ENCODE peak calls at places on chromosomes 3 and 15, in five cellular contexts. W, J, X, B and M are unnamed samples.

GRCh38 chr15:70023064-70023768 is 74.5 kb downstream of the TLE3 start:
- DNase-seq in W (no peak), J (peak), X (peak), B (no peak), M (peak)

GRCh38 chr3:42288385-42288784 is 22.4 kb upstream of the CCK start:
- DNase-seq in W (no peak), J (no peak), X (no peak), B (no peak), M (no peak)

GRCh38 chr3:35440826-35441225 is 198.5 kb upstream of the ARPP21 start:
- DNase-seq in W (no peak), J (no peak), X (no peak), B (no peak), M (no peak)

GRCh38 chr15:90178468-90179435 is 22.4 kb upstream of the SEMA4B start:
- DNase-seq in W (no peak), J (no peak), X (no peak), B (no peak), M (no peak)

GRCh38 chr3:16112910-16113504 is 61.5 kb upstream of the GALNT15 start:
- DNase-seq in W (no peak), J (peak), X (peak), B (no peak), M (no peak)

GRCh38 chr3:132290833-132291232 is 26.4 kb upstream of the ACP3 start:
- DNase-seq in W (no peak), J (peak), X (peak), B (no peak), M (peak)

GRCh38 chr3:21330293-21330692 is 420.7 kb downstream of the ZNF385D start:
- DNase-seq in W (no peak), J (no peak), X (no peak), B (no peak), M (peak)

GRCh38 chr3:158097571-158098553 is 8.4 kb downstream of the SHOX2 start:
- DNase-seq in W (peak), J (peak), X (peak), B (peak), M (peak)

GRCh38 chr3:34676431-34676830 is 878.0 kb downstream of the PDCD6IP start:
- DNase-seq in W (no peak), J (no peak), X (peak), B (no peak), M (no peak)

GRCh38 chr15:63598467-63599400 is 1.5 kb downstream of the FBXL22 start:
- DNase-seq in W (no peak), J (no peak), X (peak), B (no peak), M (no peak)

GRCh38 chr15:34753236-34753894 is 1.4 kb downstream of the GJD2 start:
- DNase-seq in W (peak), J (peak), X (peak), B (peak), M (peak)

GRCh38 chr3:16402451-16402850 is 111.0 kb downstream of the RFTN1 start:
- DNase-seq in W (no peak), J (peak), X (peak), B (no peak), M (no peak)

GRCh38 chr15:72342385-72342784 is 22.4 kb upstream of the CELF6 start:
- DNase-seq in W (no peak), J (peak), X (peak), B (peak), M (peak)

GRCh38 chr3:170641510-170642236 is 55.8 kb upstream of the SLC7A14 start:
- DNase-seq in W (no peak), J (peak), X (peak), B (no peak), M (no peak)

GRCh38 chr3:185766645-185767323 is 58.1 kb downstream of the IGF2BP2 start:
- DNase-seq in W (no peak), J (peak), X (no peak), B (no peak), M (peak)

GRCh38 chr3:53140575-53141467 is 10.6 kb upstream of the RFT1 start:
- DNase-seq in W (no peak), J (peak), X (peak), B (no peak), M (peak)

GRCh38 chr3:37400945-37401344 is 226.6 kb upstream of the LRRFIP2 start:
- DNase-seq in W (no peak), J (no peak), X (no peak), B (no peak), M (no peak)

GRCh38 chr3:126151562-126152302 is 28.7 kb downstream of the ALDH1L1 start:
- DNase-seq in W (no peak), J (no peak), X (no peak), B (no peak), M (peak)

GRCh38 chr15:43273243-43273642 is 6.5 kb upstream of the TGM5 start:
- DNase-seq in W (no peak), J (no peak), X (no peak), B (no peak), M (no peak)

GRCh38 chr3:156812521-156813335 is 13.4 kb upstream of the LEKR1 start:
- DNase-seq in W (no peak), J (peak), X (peak), B (no peak), M (peak)

GRCh38 chr3:127822166-127822835 is at the start of gene MGLL:
- DNase-seq in W (peak), J (peak), X (peak), B (no peak), M (peak)

GRCh38 chr3:5120446-5120845 is 1.6 kb upstream of the ARL8B start:
- DNase-seq in W (no peak), J (no peak), X (no peak), B (no peak), M (peak)

GRCh38 chr3:17634201-17634600 is 108.2 kb downstream of the TBC1D5 start:
- DNase-seq in W (no peak), J (no peak), X (no peak), B (no peak), M (no peak)

GRCh38 chr3:159252772-159253384 is 451.0 kb downstream of the MFSD1 start:
- DNase-seq in W (peak), J (peak), X (peak), B (no peak), M (no peak)

GRCh38 chr15:33293619-33294309 is 17.0 kb upstream of the RYR3 start:
- DNase-seq in W (no peak), J (no peak), X (no peak), B (no peak), M (peak)

DNA sequence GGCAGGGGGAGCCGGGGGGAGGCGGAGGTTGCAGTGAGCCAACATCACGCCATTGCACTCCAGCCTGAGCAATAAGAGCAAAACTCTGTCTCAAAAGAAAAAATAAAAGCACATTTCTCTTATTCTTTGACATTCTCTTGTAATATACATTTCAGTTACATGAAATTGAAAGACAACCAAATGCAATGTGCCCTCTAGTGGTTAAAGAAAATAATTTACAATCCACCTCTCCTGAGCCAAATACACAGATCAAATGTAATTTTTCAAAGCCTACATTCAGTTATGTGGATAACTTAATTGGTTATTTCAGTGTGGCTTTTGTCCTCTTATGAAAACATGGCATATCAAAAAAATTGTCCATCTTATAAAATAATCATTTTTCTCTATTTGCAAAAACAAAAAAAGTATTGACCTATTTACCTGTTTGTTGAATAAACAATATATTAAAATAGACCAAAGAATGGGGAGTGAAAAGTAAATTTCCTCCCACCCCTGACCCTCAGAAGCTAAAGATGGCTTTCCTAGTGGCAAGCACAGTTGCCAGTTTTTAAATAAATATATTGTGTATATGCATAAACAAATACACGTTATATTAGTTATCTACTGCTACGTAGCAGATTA is 14.2 kb upstream of the U2SURP start:
- DNase-seq in W (no peak), J (peak), X (peak), B (no peak), M (no peak)
- H3K4me3 ChIP-seq in W (no peak), J (no peak), X (no peak), B (no peak), M (no peak)

GRCh38 chr15:81309647-81310460 is 14.1 kb downstream of the STARD5 start:
- DNase-seq in W (no peak), J (no peak), X (no peak), B (no peak), M (no peak)

GRCh38 chr15:81310480-81310879 is 13.5 kb downstream of the STARD5 start:
- DNase-seq in W (no peak), J (no peak), X (no peak), B (no peak), M (no peak)

GRCh38 chr15:81312790-81313543 is 11.0 kb downstream of the STARD5 start:
- DNase-seq in W (no peak), J (peak), X (peak), B (no peak), M (peak)

GRCh38 chr15:81313686-81314085 is 10.3 kb downstream of the STARD5 start:
- DNase-seq in W (no peak), J (peak), X (no peak), B (no peak), M (peak)

GRCh38 chr15:81311834-81312459 is 12.0 kb downstream of the STARD5 start:
- DNase-seq in W (no peak), J (peak), X (no peak), B (no peak), M (peak)
- H3K4me2 ChIP-seq in W (no peak), J (no peak), X (no peak), B (no peak), M (no peak)

GRCh38 chr15:23912191-23912590 is 225.1 kb upstream of the NDN start:
- DNase-seq in W (peak), J (no peak), X (no peak), B (peak), M (no peak)

DNA sequence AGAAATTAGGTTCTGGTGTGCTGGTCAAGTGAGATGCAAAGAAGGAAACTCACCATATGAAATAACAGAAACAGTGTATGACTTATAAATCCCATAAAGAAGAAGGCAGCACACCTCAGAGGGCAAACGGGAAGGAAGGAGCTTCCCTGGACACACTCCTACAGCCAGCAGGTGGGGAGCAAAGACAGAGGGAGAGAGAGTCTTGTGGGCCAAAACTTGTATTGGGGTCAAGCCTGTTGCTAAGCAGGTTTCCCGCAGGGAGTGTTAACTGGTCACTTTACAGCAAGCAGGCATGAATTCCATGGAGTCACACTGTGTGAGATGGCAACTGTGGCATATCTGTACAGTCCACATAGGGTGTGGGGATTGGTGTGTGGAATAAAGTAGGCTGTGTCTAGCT is 222.9 kb upstream of the NDN start:
- DNase-seq in W (no peak), J (no peak), X (no peak), B (no peak), M (no peak)
- H4K91ac ChIP-seq in W (no peak), J (no peak), X (no peak), B (no peak), M (no peak)

DNA sequence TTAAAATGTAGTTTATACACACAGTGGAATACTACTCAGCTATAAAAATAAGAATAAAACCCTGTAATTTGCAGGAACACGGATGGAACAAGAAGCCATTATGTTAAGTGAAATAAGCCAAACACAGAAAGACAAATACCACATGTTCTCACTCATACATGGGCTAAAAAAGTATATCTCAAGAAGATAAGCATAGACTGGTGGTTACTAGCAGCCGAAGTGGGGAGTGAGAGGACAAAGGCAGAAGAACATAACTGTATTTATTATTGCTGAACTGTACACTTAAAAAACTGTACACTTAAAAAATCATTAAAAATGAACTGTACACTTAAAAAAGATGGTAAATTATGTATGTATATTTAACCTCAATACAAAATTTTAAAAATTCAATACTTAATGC is 11.0 kb downstream of the UBE3A start:
- DNase-seq in W (no peak), J (no peak), X (no peak), B (no peak), M (no peak)
- H3K4me3 ChIP-seq in W (no peak), J (no peak), X (no peak), B (no peak), M (no peak)

GRCh38 chr3:141528837-141529236 is 42.0 kb downstream of the RASA2 start:
- DNase-seq in W (no peak), J (no peak), X (no peak), B (no peak), M (no peak)
- H3K4me2 ChIP-seq in W (no peak), J (no peak), X (no peak), B (no peak), M (no peak)

DNA sequence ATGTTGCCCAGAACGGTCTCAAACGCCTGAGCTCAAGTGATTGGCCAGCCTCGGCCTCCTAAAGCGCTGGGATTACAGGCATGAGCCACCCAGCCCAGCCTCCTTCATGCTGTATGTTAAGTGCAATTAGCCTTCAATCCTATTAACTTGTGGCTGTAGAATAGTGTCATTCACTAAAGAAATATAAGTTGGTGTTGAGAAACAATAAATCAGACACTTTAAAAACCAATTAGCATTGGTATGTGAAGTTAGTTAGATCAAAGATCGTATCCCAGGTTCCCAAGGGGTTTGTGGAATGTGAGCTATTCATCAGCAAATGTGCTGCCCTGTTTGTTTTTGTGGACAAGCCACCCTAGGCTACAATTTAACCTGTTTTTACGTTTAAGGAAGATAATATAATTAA is 11.0 kb upstream of the PIK3CB start:
- DNase-seq in W (no peak), J (no peak), X (no peak), B (no peak), M (no peak)
- H4K91ac ChIP-seq in W (no peak), J (no peak), X (no peak), B (no peak), M (no peak)

GRCh38 chr3:47778746-47779145 is 2.9 kb downstream of the SMARCC1 start:
- DNase-seq in W (no peak), J (no peak), X (no peak), B (no peak), M (no peak)
- H3K4me3 ChIP-seq in W (peak), J (no peak), X (no peak), B (no peak), M (no peak)